ENCODE peak calls at places on chromosome 3, in ten cellular contexts. T, A, B, U, V, M, W, O, D and Y are unnamed samples.

GRCh38 chr3:172177046-172177445 is 137.7 kb downstream of the FNDC3B start:
- DNase-seq in T (no peak), A (no peak), B (no peak), U (no peak), V (no peak), M (no peak), W (peak; percentile 69), O (no peak), D (no peak), Y (no peak)

GRCh38 chr3:192675958-192676649 is 51.2 kb downstream of the FGF12 start:
- DNase-seq in T (no peak), A (no peak), B (no peak), U (no peak), V (no peak), M (no peak), W (no peak), O (no peak), D (no peak), Y (no peak)

GRCh38 chr3:107680698-107681097 is 157.9 kb downstream of the BBX start:
- DNase-seq in T (no peak), A (no peak), B (no peak), U (no peak), V (no peak), M (no peak), W (peak; percentile 57), O (no peak), D (no peak), Y (no peak)

GRCh38 chr3:100761211-100761921 is 52.1 kb downstream of the TFG start:
- DNase-seq in T (no peak), A (no peak), B (no peak), U (peak; percentile 53), V (peak; percentile 17), M (no peak), W (no peak), O (no peak), D (peak; percentile 74), Y (no peak)

GRCh38 chr3:176939022-176939817 is 258.1 kb downstream of the TBL1XR1 start:
- DNase-seq in T (peak; percentile 43), A (no peak), B (peak; percentile 67), U (peak; percentile 40), V (peak; percentile 10), M (peak; percentile 15), W (peak; percentile 92), O (peak; percentile 15), D (peak; percentile 70), Y (no peak)

GRCh38 chr3:69236808-69237707 is 114.7 kb upstream of the LMOD3 start:
- DNase-seq in T (no peak), A (no peak), B (no peak), U (no peak), V (peak; percentile 32), M (no peak), W (no peak), O (no peak), D (peak; percentile 74), Y (no peak)

GRCh38 chr3:153130312-153130977 is 31.6 kb upstream of the RAP2B start:
- DNase-seq in T (peak; percentile 33), A (no peak), B (no peak), U (no peak), V (no peak), M (no peak), W (peak; percentile 66), O (no peak), D (no peak), Y (no peak)

GRCh38 chr3:71304684-71305083 is 278.8 kb downstream of the FOXP1 start:
- DNase-seq in T (no peak), A (no peak), B (no peak), U (no peak), V (peak; percentile 22), M (peak; percentile 19), W (peak; percentile 82), O (peak; percentile 30), D (no peak), Y (no peak)

GRCh38 chr3:106824856-106825255 is 552.4 kb upstream of the CCDC54 start:
- DNase-seq in T (no peak), A (no peak), B (no peak), U (peak; percentile 56), V (no peak), M (no peak), W (peak; percentile 48), O (no peak), D (peak; percentile 71), Y (no peak)

GRCh38 chr3:159761377-159761776 is 227.3 kb upstream of the IL12A start:
- DNase-seq in T (no peak), A (no peak), B (no peak), U (no peak), V (peak; percentile 38), M (peak; percentile 20), W (peak; percentile 48), O (no peak), D (no peak), Y (no peak)

GRCh38 chr3:13700889-13701288 is 152.0 kb downstream of the FBLN2 start:
- DNase-seq in T (no peak), A (no peak), B (no peak), U (no peak), V (no peak), M (no peak), W (no peak), O (no peak), D (no peak), Y (no peak)

GRCh38 chr3:193929373-193929772 is 206.6 kb upstream of the HES1 start:
- DNase-seq in T (no peak), A (no peak), B (no peak), U (no peak), V (no peak), M (no peak), W (no peak), O (no peak), D (no peak), Y (no peak)

GRCh38 chr3:186717039-186717457 is at the start of gene KNG1:
- DNase-seq in T (no peak), A (no peak), B (no peak), U (no peak), V (no peak), M (no peak), W (no peak), O (no peak), D (no peak), Y (no peak)

GRCh38 chr3:9399746-9400145 is 2.3 kb downstream of the SETD5 start:
- DNase-seq in T (no peak), A (no peak), B (peak; percentile 85), U (peak; percentile 82), V (peak; percentile 72), M (peak; percentile 74), W (peak; percentile 97), O (no peak), D (peak; percentile 86), Y (peak; percentile 84)

GRCh38 chr3:15337963-15338362 is 5.6 kb upstream of the SH3BP5 start:
- DNase-seq in T (no peak), A (no peak), B (no peak), U (no peak), V (no peak), M (no peak), W (no peak), O (no peak), D (no peak), Y (no peak)
- H3K4me1 ChIP-seq in T (peaks cover 14% of the 10 kb centered on the region), A (peaks cover 8% of the 10 kb centered on the region), B (peaks cover 1% of the 10 kb centered on the region), U (no peaks in the 10 kb centered on the region), V (peaks cover under 1% of the 10 kb centered on the region), M (peaks cover 3% of the 10 kb centered on the region), W (no peaks in the 10 kb centered on the region), O (peaks cover 6% of the 10 kb centered on the region), D (no peaks in the 10 kb centered on the region), Y (peaks cover 6% of the 10 kb centered on the region)

GRCh38 chr3:45908761-45909160 is 22.4 kb downstream of the CCR9 start:
- DNase-seq in T (no peak), A (no peak), B (no peak), U (no peak), V (no peak), M (no peak), W (no peak), O (no peak), D (peak; percentile 10), Y (no peak)

GRCh38 chr3:45907769-45908705 is 21.7 kb downstream of the CCR9 start:
- DNase-seq in T (no peak), A (no peak), B (no peak), U (no peak), V (no peak), M (no peak), W (peak; percentile 59), O (peak; percentile 27), D (peak; percentile 27), Y (no peak)

GRCh38 chr3:45905755-45906154 is 19.4 kb downstream of the CCR9 start:
- DNase-seq in T (no peak), A (no peak), B (no peak), U (no peak), V (no peak), M (no peak), W (no peak), O (no peak), D (no peak), Y (no peak)

GRCh38 chr3:45904931-45905330 is 18.6 kb downstream of the CCR9 start:
- DNase-seq in T (no peak), A (no peak), B (no peak), U (no peak), V (no peak), M (no peak), W (no peak), O (no peak), D (no peak), Y (no peak)

DNA sequence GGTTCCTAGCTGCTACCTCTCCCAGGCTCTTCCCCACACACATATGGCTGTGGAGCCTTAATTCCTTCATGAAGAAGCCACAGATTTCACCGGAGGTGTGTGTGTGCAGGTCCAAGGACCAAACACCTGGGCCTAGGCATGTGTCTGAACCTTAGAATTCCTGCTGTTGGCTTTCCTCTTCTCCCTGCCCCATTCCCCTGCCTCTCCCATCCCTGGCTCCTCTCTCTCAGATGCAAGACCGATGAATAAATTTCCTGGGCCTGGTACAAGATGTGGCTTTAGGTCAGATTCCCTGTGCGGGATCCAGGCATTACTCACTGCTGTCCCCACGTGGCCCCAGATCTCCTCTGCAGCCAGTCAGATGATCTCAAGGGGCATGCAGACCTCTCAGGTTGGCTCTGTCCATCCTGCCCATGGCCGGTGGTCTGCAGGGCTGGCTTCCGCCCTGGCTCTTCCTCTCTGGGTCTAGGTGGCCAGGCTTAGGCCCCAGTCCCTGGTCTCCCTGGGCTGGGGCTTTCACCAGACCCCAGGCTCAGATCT is 20.4 kb downstream of the CCR9 start:
- DNase-seq in T (no peak), A (no peak), B (no peak), U (peak; percentile 57), V (no peak), M (no peak), W (peak; percentile 72), O (no peak), D (peak; percentile 81), Y (no peak)
- TF ChIP-seq CTCF in T (no peak), A (no peak), B (no peak), U (peak; percentile 70), V (no peak), M (no peak), W (peak; percentile 71), O (no peak), D (peak; percentile 79), Y (no peak)

GRCh38 chr3:522888-523287 is 326.3 kb downstream of the CHL1 start:
- DNase-seq in T (no peak), A (no peak), B (no peak), U (no peak), V (no peak), M (no peak), W (no peak), O (no peak), D (no peak), Y (no peak)
- H3K27ac ChIP-seq in T (no peak overlapping the region), A (no peak overlapping the region), B (no peak overlapping the region), U (no peak overlapping the region), V (no peak overlapping the region), M (no peak overlapping the region), W (no peak overlapping the region), O (no peak overlapping the region), D (no peak overlapping the region), Y (no peak overlapping the region)

GRCh38 chr3:155196131-155197075 is 97.1 kb downstream of the STRIT1 start:
- DNase-seq in T (no peak), A (no peak), B (no peak), U (no peak), V (no peak), M (no peak), W (no peak), O (no peak), D (peak; percentile 47), Y (no peak)
- H3K4me1 ChIP-seq in T (no peaks in the 10 kb centered on the region), A (no peaks in the 10 kb centered on the region), B (no peaks in the 10 kb centered on the region), U (no peaks in the 10 kb centered on the region), V (no peaks in the 10 kb centered on the region), M (peaks cover 2% of the 10 kb centered on the region), W (no peaks in the 10 kb centered on the region), O (no peaks in the 10 kb centered on the region), D (peaks cover 15% of the 10 kb centered on the region), Y (no peaks in the 10 kb centered on the region)